ENCODE peak calls at places on chromosomes 6 and 20, in seven cellular contexts. L is body of pancreas, S is upper lobe of right lung, G is upper lobe of left lung, C is right cardiac atrium, B is lower lobe of right lung, R is pancreas. I is an unnamed sample.

GRCh38 chr20:2109425-2110210 is 8.0 kb downstream of the STK35 start:
- ATAC-seq in G (peak; percentile 85), B (peak; percentile 52), C (peak; percentile 87), S (peak; percentile 57), R (no peak), L (no peak), I (peak; percentile 53)

GRCh38 chr6:2885967-2886731 is 17.0 kb downstream of the SERPINB9 start:
- ATAC-seq in C (no peak), S (no peak), B (no peak), L (no peak), G (no peak), R (no peak), I (no peak)

GRCh38 chr6:34346175-34347119 is 46.0 kb downstream of the NUDT3 start:
- ATAC-seq in R (no peak), S (no peak), L (no peak), G (no peak), C (no peak), B (no peak), I (no peak)

GRCh38 chr20:38763616-38764015 is 15.4 kb downstream of the ACTR5 start:
- ATAC-seq in R (no peak), C (no peak), L (no peak), S (no peak), G (no peak), B (no peak), I (no peak)

GRCh38 chr6:150238294-150238693 is 95.5 kb downstream of the PPP1R14C start:
- ATAC-seq in R (peak; percentile 71), C (peak; percentile 82), S (peak; percentile 69), L (peak; percentile 68), G (peak; percentile 41), B (peak; percentile 74), I (no peak)

GRCh38 chr6:41288025-41288777 is 1.7 kb upstream of the TREM1 start:
- ATAC-seq in S (peak; percentile 52), C (peak; percentile 60), R (no peak), L (no peak), B (peak; percentile 69), G (peak; percentile 14), I (no peak)

GRCh38 chr6:42921801-42922200 is 5.9 kb downstream of the PTCRA start:
- ATAC-seq in R (no peak), B (no peak), S (no peak), C (no peak), L (no peak), G (no peak), I (no peak)

GRCh38 chr20:18258126-18258860 is 30.0 kb upstream of the ZNF133 start:
- ATAC-seq in B (no peak), S (no peak), R (no peak), C (no peak), L (no peak), G (no peak), I (no peak)

GRCh38 chr6:32166411-32167061 is 2.1 kb downstream of the EGFL8 start:
- ATAC-seq in S (peak; percentile 5), B (peak; percentile 7), R (no peak), G (peak; percentile 11), C (no peak), L (no peak), I (no peak)

GRCh38 chr6:69958978-69959377 is 92.6 kb downstream of the COL19A1 start:
- ATAC-seq in L (no peak), G (no peak), S (no peak), R (no peak), C (no peak), B (no peak), I (no peak)

GRCh38 chr6:151060096-151060741 is 179.5 kb upstream of the AKAP12 start:
- ATAC-seq in R (no peak), C (no peak), B (no peak), L (no peak), S (no peak), G (no peak), I (no peak)

GRCh38 chr20:58795923-58796245 is 54.8 kb downstream of the GNAS-AS1 start:
- ATAC-seq in G (no peak), R (no peak), S (no peak), C (no peak), L (no peak), B (no peak), I (no peak)

GRCh38 chr20:1391640-1392442 is 1.0 kb downstream of the FKBP1A start:
- ATAC-seq in G (peak; percentile 41), S (peak; percentile 36), B (peak; percentile 37), L (no peak), R (no peak), C (peak; percentile 47), I (no peak)

GRCh38 chr6:158211273-158212055 is 43.3 kb downstream of the GTF2H5 start:
- ATAC-seq in B (no peak), C (no peak), S (no peak), R (no peak), G (no peak), L (no peak), I (no peak)

GRCh38 chr6:56852249-56852606 is 102.7 kb upstream of the BEND6 start:
- ATAC-seq in L (no peak), R (no peak), B (no peak), G (no peak), C (no peak), S (no peak), I (no peak)

GRCh38 chr6:133972388-133972787 is 19.4 kb downstream of the TBPL1 start:
- ATAC-seq in C (no peak), L (no peak), B (no peak), G (no peak), S (no peak), R (no peak), I (no peak)

GRCh38 chr6:41503841-41504525 is 42.2 kb upstream of the FOXP4 start:
- ATAC-seq in S (peak; percentile 53), C (peak; percentile 51), G (peak; percentile 30), R (peak; percentile 56), B (peak; percentile 46), L (peak; percentile 66), I (no peak)

GRCh38 chr6:36904096-36904495 is 18.3 kb downstream of the C6orf89 start:
- ATAC-seq in B (no peak), R (no peak), C (no peak), G (no peak), L (no peak), S (no peak), I (no peak)

GRCh38 chr6:3208096-3208774 is 19.2 kb downstream of the TUBB2B start:
- ATAC-seq in C (peak; percentile 58), S (no peak), G (peak; percentile 81), B (no peak), L (no peak), R (no peak), I (peak; percentile 71)

GRCh38 chr6:79911992-79912391 is 35.4 kb downstream of the ELOVL4 start:
- ATAC-seq in R (no peak), S (no peak), C (no peak), L (no peak), G (no peak), B (no peak), I (no peak)

GRCh38 chr6:151018035-151018434 is 152.5 kb downstream of the MTHFD1L start:
- ATAC-seq in G (no peak), B (no peak), S (no peak), L (no peak), C (no peak), R (no peak), I (no peak)

GRCh38 chr20:22993823-22994222 is 41.3 kb upstream of the SSTR4 start:
- ATAC-seq in R (no peak), B (no peak), L (no peak), C (no peak), G (no peak), S (no peak), I (no peak)

GRCh38 chr6:5107332-5107731 is 22.2 kb downstream of the PPP1R3G start:
- ATAC-seq in R (no peak), G (no peak), L (no peak), B (no peak), C (peak; percentile 75), S (no peak), I (no peak)

DNA sequence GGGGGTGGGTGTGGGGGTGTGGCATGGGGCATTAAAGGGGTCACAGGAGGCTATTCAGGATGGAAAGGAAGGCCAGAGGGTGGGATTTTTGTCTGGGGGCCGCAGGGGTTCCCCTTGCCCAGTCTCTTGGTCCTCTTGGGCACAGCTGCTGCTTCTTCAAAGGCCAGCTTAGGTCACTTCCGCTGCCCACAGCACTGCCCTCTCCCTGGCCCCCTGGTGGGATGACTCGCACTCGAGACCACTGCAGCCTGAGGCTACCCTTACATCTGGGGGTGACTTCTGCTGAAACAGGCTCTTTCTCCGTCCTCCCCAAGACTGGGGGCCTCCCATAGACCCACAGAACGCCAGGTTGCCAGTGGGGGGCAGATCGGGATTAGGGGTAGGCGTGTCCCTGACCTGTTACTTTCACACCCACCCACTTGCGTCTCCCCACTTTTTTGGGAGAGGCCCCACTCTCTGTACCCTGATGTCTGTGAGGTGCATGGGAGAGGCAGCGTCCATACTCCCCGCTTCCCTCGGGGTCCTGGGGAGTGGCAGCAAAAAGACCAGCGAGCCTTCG is 1.3 kb downstream of the LKAAEAR1 start:
- ATAC-seq in G (no peak), L (no peak), B (no peak), R (no peak), S (no peak), C (no peak), I (no peak)
- H3K4me3 ChIP-seq in G (peak overlapping the region; percentile 60), L (no peak overlapping the region), B (peak overlapping the region; percentile 60), R (no peak overlapping the region), S (peak overlapping the region; percentile 50), C (peak overlapping the region; percentile 71), I (peak overlapping the region; percentile 62)

GRCh38 chr20:33862709-33863403 is 51.7 kb downstream of the CHMP4B start:
- ATAC-seq in L (peak; percentile 44), S (peak; percentile 81), B (peak; percentile 74), R (peak; percentile 38), C (peak; percentile 84), G (peak; percentile 76), I (peak; percentile 26)
- H3K4me1 ChIP-seq in L (peaks cover 5% of the 10 kb centered on the region), S (peaks cover 23% of the 10 kb centered on the region), B (peaks cover 25% of the 10 kb centered on the region), R (peaks cover 4% of the 10 kb centered on the region), C (no peaks in the 10 kb centered on the region), G (peaks cover 14% of the 10 kb centered on the region), I (no peaks in the 10 kb centered on the region)

DNA sequence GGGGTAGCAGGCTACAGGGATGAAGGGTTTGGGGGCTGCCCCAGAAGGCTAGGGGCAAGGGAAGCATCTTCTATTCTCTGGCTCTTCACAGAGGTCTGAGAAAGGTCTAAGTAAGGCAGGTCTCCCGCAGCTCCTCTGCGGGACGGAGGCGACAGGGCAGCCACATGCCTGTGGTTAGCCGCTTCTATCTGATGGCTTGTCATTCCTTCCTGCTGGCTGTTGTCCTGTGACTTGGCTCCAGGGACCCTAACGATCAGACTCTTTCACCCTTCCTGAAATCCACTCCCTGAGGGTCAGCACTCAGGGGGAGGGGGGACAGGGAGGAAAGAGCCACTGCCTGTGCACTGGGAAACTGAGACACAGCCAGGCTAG is 673 bp downstream of the CST7 start:
- ATAC-seq in R (no peak), G (peak; percentile 10), C (no peak), B (peak; percentile 25), S (peak; percentile 6), L (no peak), I (no peak)
- H3K4me3 ChIP-seq in R (no peak overlapping the region), G (peak overlapping the region; percentile 40), C (no peak overlapping the region), B (peak overlapping the region; percentile 39), S (peak overlapping the region; percentile 33), L (no peak overlapping the region), I (peak overlapping the region; percentile 30)

DNA sequence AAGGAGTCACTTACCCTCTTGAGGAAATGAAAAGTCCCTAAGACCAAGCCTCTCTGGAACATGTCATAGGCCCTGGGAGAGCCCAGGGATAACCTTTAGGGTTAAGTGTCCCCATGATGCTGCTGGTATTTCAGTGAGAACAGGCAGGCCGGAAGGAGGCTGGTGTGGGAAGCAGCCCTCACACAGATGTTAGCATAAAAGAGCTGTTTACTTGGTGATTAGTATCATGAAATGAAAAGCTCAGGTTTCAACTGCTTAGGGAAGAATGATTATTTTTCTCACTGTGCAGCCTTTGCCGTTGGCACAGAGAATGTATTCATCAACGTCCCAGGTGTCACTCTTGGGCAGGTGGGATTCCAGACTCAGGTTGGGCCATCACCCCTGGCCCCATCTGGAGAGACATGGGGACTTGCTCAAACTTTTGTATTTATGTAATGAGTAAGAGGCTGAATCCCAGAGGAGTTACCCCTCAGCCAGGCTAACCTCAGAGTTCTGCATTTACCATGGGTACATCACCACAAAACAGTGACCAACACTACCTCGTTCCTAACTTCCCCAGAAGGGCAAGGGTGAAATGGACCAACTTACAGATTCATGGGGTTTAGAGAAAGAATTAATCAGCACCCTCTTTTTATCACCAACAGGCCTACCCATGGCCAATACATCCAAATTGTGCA is 260.1 kb upstream of the MARCKS start:
- ATAC-seq in R (peak; percentile 81), G (peak; percentile 30), B (no peak), C (peak; percentile 46), L (peak; percentile 63), S (no peak), I (no peak)
- H3K4me1 ChIP-seq in R (peaks cover 11% of the 10 kb centered on the region), G (no peaks in the 10 kb centered on the region), B (no peaks in the 10 kb centered on the region), C (no peaks in the 10 kb centered on the region), L (peaks cover 24% of the 10 kb centered on the region), S (peaks cover 5% of the 10 kb centered on the region), I (peaks cover 9% of the 10 kb centered on the region)

I was measured in gastroesophageal sphincter.